ENCODE peak calls at places on chromosomes 11 and 22, in five cellular contexts. Z is stimulated activated naive B cell treated with anti-CD40 and anti-IgM and Interleukin-4, amounts not matched to agents 10 μg/mL and 1 μg/mL and 100 μg/mL, for 72 hours; P is GM19239; A is left cardiac atrium; S is stimulated activated CD4-positive, alpha-beta T cell treated with anti-CD3 and anti-CD28 coated beads, Interleukin-15, amount 100 ng/mL, for 48 hours. V is an unnamed sample.

GRCh38 chr11:12376259-12376971 is 956 bp upstream of the PARVA start:
- DNase-seq in Z (no peak), P (no peak), A (peak), S (no peak), V (no peak)

GRCh38 chr22:48740731-48741405 is 1086.8 kb downstream of the BRD1 start:
- DNase-seq in Z (no peak), P (no peak), A (no peak), S (no peak), V (peak)

GRCh38 chr22:42688914-42689275 is 31.8 kb downstream of the A4GALT start:
- DNase-seq in Z (no peak), P (no peak), A (no peak), S (no peak), V (no peak)

GRCh38 chr22:19619144-19620009 is 94.9 kb upstream of the SEPTIN5 start:
- DNase-seq in Z (peak), P (peak), A (no peak), S (no peak), V (no peak)

GRCh38 chr11:118572914-118573550 is 823 bp downstream of the ARCN1 start:
- DNase-seq in Z (peak), P (no peak), A (no peak), S (no peak), V (no peak)

GRCh38 chr11:128477811-128478210 is 109.5 kb downstream of the ETS1 start:
- DNase-seq in Z (no peak), P (no peak), A (no peak), S (no peak), V (no peak)

GRCh38 chr11:120096756-120097191 is 41.1 kb downstream of the TRIM29 start:
- DNase-seq in Z (no peak), P (no peak), A (no peak), S (no peak), V (no peak)

GRCh38 chr11:127485541-127485940 is 485.0 kb upstream of the KIRREL3 start:
- DNase-seq in Z (no peak), P (no peak), A (no peak), S (no peak), V (no peak)

GRCh38 chr22:49825944-49826602 is 1.6 kb downstream of the BRD1 start:
- DNase-seq in Z (no peak), P (no peak), A (peak), S (peak), V (no peak)

GRCh38 chr11:108278546-108278945 is 55.7 kb downstream of the ATM start:
- DNase-seq in Z (no peak), P (no peak), A (no peak), S (no peak), V (no peak)

GRCh38 chr22:37428649-37429586 is 1.6 kb upstream of the ELFN2 start:
- DNase-seq in Z (peak), P (peak), A (peak), S (peak), V (no peak)

GRCh38 chr11:61113209-61113608 is 10.9 kb downstream of the CD5 start:
- DNase-seq in Z (no peak), P (no peak), A (no peak), S (no peak), V (no peak)

GRCh38 chr11:2096001-2096918 is 42.9 kb downstream of the IGF2 start:
- DNase-seq in Z (no peak), P (no peak), A (no peak), S (no peak), V (peak)

GRCh38 chr11:74524501-74524900 is 31.0 kb upstream of the LIPT2 start:
- DNase-seq in Z (no peak), P (no peak), A (no peak), S (no peak), V (no peak)

GRCh38 chr11:1398506-1399235 is 8.9 kb downstream of the BRSK2 start:
- DNase-seq in Z (no peak), P (no peak), A (peak), S (no peak), V (no peak)

GRCh38 chr22:30210235-30210831 is 36.2 kb downstream of the LIF start:
- DNase-seq in Z (no peak), P (no peak), A (peak), S (no peak), V (peak)

GRCh38 chr11:57668467-57668890 is 565 bp downstream of the ZDHHC5 start:
- DNase-seq in Z (peak), P (no peak), A (no peak), S (no peak), V (no peak)

GRCh38 chr11:120511116-120511803 is at the start of gene GRIK4:
- DNase-seq in Z (peak), P (peak), A (peak), S (peak), V (peak)

GRCh38 chr11:128517457-128518230 is 69.7 kb downstream of the ETS1 start:
- DNase-seq in Z (no peak), P (no peak), A (no peak), S (no peak), V (no peak)

GRCh38 chr11:12727556-12728070 is 53.4 kb downstream of the TEAD1 start:
- DNase-seq in Z (no peak), P (no peak), A (no peak), S (no peak), V (no peak)

GRCh38 chr22:19631899-19632670 is 82.2 kb upstream of the SEPTIN5 start:
- DNase-seq in Z (no peak), P (no peak), A (no peak), S (no peak), V (peak)

GRCh38 chr11:71064702-71065515 is 187.5 kb downstream of the SHANK2 start:
- DNase-seq in Z (no peak), P (no peak), A (no peak), S (no peak), V (no peak)

GRCh38 chr11:133127746-133128145 is 404.6 kb downstream of the OPCML start:
- DNase-seq in Z (no peak), P (no peak), A (no peak), S (no peak), V (no peak)

GRCh38 chr11:117010808-117011540 is 87.3 kb downstream of the SIK3 start:
- DNase-seq in Z (no peak), P (no peak), A (no peak), S (no peak), V (no peak)

GRCh38 chr11:24324211-24324610 is 172.6 kb upstream of the LUZP2 start:
- DNase-seq in Z (no peak), P (no peak), A (no peak), S (no peak), V (no peak)

GRCh38 chr11:65355013-65355775 is 643 bp downstream of the TIGD3 start:
- DNase-seq in Z (peak), P (peak), A (peak), S (no peak), V (no peak)

GRCh38 chr11:131349368-131350086 is 20.9 kb upstream of the NTM start:
- DNase-seq in Z (no peak), P (no peak), A (no peak), S (no peak), V (no peak)

GRCh38 chr22:46303347-46303965 is 6.8 kb downstream of the GTSE1 start:
- DNase-seq in Z (no peak), P (no peak), A (no peak), S (no peak), V (no peak)

GRCh38 chr22:35735622-35736021 is 17.9 kb downstream of the APOL5 start:
- DNase-seq in Z (no peak), P (no peak), A (no peak), S (no peak), V (no peak)

GRCh38 chr11:880447-880846 is 30.2 kb downstream of the CHID1 start:
- DNase-seq in Z (no peak), P (no peak), A (no peak), S (no peak), V (no peak)

GRCh38 chr22:49608660-49609059 is 219.0 kb downstream of the BRD1 start:
- DNase-seq in Z (no peak), P (no peak), A (no peak), S (no peak), V (no peak)

GRCh38 chr11:20355221-20356219 is 8.0 kb upstream of the HTATIP2 start:
- DNase-seq in Z (peak), P (peak), A (peak), S (no peak), V (no peak)

GRCh38 chr11:100984668-100985067 is 144.9 kb downstream of the PGR start:
- DNase-seq in Z (no peak), P (no peak), A (no peak), S (no peak), V (no peak)

GRCh38 chr11:94737171-94737611 is 31.0 kb upstream of the AMOTL1 start:
- DNase-seq in Z (no peak), P (no peak), A (no peak), S (no peak), V (no peak)

GRCh38 chr11:27485930-27486773 is 13.6 kb upstream of the LGR4 start:
- DNase-seq in Z (no peak), P (no peak), A (no peak), S (no peak), V (no peak)

GRCh38 chr11:2796508-2797180 is 88.9 kb downstream of the CDKN1C start:
- DNase-seq in Z (no peak), P (no peak), A (peak), S (no peak), V (no peak)